ENCODE peak calls at places on chromosomes 4 and X, in seven cellular contexts. V is mesenchymal stem cell, W is IMR-90, E is H9, I is H1, S is trophoblast cell, C is mesendoderm. N is an unnamed sample.

GRCh38 chrX:3468031-3468430 is 121.6 kb upstream of the MXRA5 start:
- DNase-seq in E (no peak), C (peak), V (no peak), W (no peak), S (no peak), I (no peak), N (no peak)

GRCh38 chr4:89572224-89572858 is 264.6 kb downstream of the SNCA start:
- DNase-seq in E (no peak), V (peak), C (no peak), I (no peak), S (no peak), W (no peak), N (no peak)

GRCh38 chrX:103356023-103356798 is at the start of gene TCEAL9:
- DNase-seq in E (peak), I (no peak), V (peak), S (peak), C (peak), W (peak), N (no peak)

GRCh38 chrX:20477836-20478532 is 211.3 kb upstream of the RPS6KA3 start:
- DNase-seq in E (no peak), C (no peak), I (no peak), W (no peak), V (no peak), S (peak), N (no peak)

GRCh38 chrX:30693999-30694650 is 40.9 kb downstream of the GK start:
- DNase-seq in S (no peak), V (no peak), C (no peak), I (no peak), W (no peak), E (no peak), N (no peak)

GRCh38 chr4:116110713-116111112 is 974.7 kb downstream of the TRAM1L1 start:
- DNase-seq in C (no peak), I (no peak), V (no peak), W (no peak), E (no peak), S (no peak), N (no peak)

GRCh38 chr4:127828121-127828520 is 46.0 kb downstream of the HSPA4L start:
- DNase-seq in C (no peak), S (no peak), W (no peak), V (no peak), E (no peak), I (no peak), N (no peak)

GRCh38 chr4:82380344-82380743 is 6.6 kb upstream of the HNRNPD start:
- DNase-seq in I (no peak), S (no peak), W (no peak), V (no peak), C (no peak), E (no peak), N (no peak)

GRCh38 chr4:17468638-17469221 is 43.2 kb downstream of the QDPR start:
- DNase-seq in S (peak), V (peak), E (no peak), W (peak), I (no peak), C (peak), N (peak)

GRCh38 chrX:152601848-152602616 is 35.7 kb upstream of the GABRQ start:
- DNase-seq in W (no peak), C (peak), I (peak), S (no peak), E (peak), V (no peak), N (no peak)

GRCh38 chr4:76212851-76213414 is 691 bp downstream of the SCARB2 start:
- DNase-seq in I (no peak), S (peak), C (no peak), W (peak), E (no peak), V (peak), N (no peak)

GRCh38 chrX:1163231-1163630 is 49.2 kb downstream of the CRLF2 start:
- DNase-seq in C (no peak), V (no peak), W (no peak), E (no peak), I (peak), S (no peak), N (no peak)

GRCh38 chrX:100731441-100732281 is at the start of gene SYTL4:
- DNase-seq in I (peak), W (no peak), E (peak), V (no peak), S (no peak), C (peak), N (no peak)

GRCh38 chr4:124202106-124202505 is 510.4 kb downstream of the ANKRD50 start:
- DNase-seq in S (no peak), C (peak), V (peak), W (peak), E (no peak), I (no peak), N (no peak)

GRCh38 chr4:56976283-56976877 is 1.0 kb downstream of the NOA1 start:
- DNase-seq in W (no peak), E (no peak), V (peak), I (no peak), S (peak), C (no peak), N (no peak)

GRCh38 chr4:14871676-14872430 is 130.4 kb upstream of the CPEB2 start:
- DNase-seq in V (no peak), I (peak), C (peak), E (peak), S (peak), W (no peak), N (no peak)

GRCh38 chr4:124111922-124112321 is 600.6 kb downstream of the ANKRD50 start:
- DNase-seq in I (no peak), E (peak), S (peak), C (peak), W (peak), V (peak), N (peak)

GRCh38 chrX:65488496-65488895 is 46.1 kb downstream of the LAS1L start:
- DNase-seq in S (peak), W (peak), E (no peak), I (no peak), C (peak), V (peak), N (no peak)

GRCh38 chrX:41923925-41924693 is 755 bp upstream of the CASK start:
- DNase-seq in W (peak), I (no peak), V (peak), E (peak), C (peak), S (peak), N (no peak)

GRCh38 chr4:3009422-3009821 is 46.1 kb downstream of the GRK4 start:
- DNase-seq in C (peak), V (peak), E (peak), W (no peak), I (no peak), S (peak), N (peak)

GRCh38 chr4:102518703-102519131 is 17.6 kb downstream of the NFKB1 start:
- DNase-seq in I (no peak), C (no peak), V (no peak), E (no peak), S (no peak), W (no peak), N (no peak)

GRCh38 chr4:170990989-170991589 is 822.1 kb upstream of the GALNTL6 start:
- DNase-seq in V (peak), W (no peak), C (peak), S (peak), I (peak), E (peak), N (peak)

GRCh38 chrX:2252331-2253065 is 248.3 kb downstream of the DHRSX start:
- DNase-seq in I (no peak), C (no peak), E (no peak), S (no peak), V (no peak), W (no peak), N (no peak)

GRCh38 chr4:83025563-83025962 is 9.4 kb upstream of the COPS4 start:
- DNase-seq in E (no peak), S (no peak), V (no peak), I (no peak), W (no peak), C (no peak), N (no peak)

GRCh38 chr4:118345813-118346212 is 7.0 kb downstream of the PRSS12 start:
- DNase-seq in S (no peak), I (no peak), W (peak), E (no peak), C (peak), V (peak), N (no peak)

GRCh38 chr4:95432466-95432865 is 116.3 kb downstream of the UNC5C start:
- DNase-seq in C (no peak), W (no peak), E (no peak), I (no peak), V (no peak), S (no peak), N (no peak)

GRCh38 chrX:120111611-120112010 is 4.1 kb downstream of the RHOXF1 start:
- DNase-seq in S (no peak), E (no peak), V (no peak), I (no peak), W (no peak), C (no peak), N (no peak)
- H3K4ac ChIP-seq in S (no peak), E (no peak), V (no peak), I (no peak), W (no peak), C (no peak), N (no peak)

GRCh38 chrX:42951747-42952146 is 173.8 kb upstream of the PPP1R2C start:
- DNase-seq in C (no peak), V (no peak), S (no peak), W (no peak), I (no peak), E (no peak), N (no peak)
- H3K4ac ChIP-seq in C (no peak), V (no peak), S (no peak), W (no peak), I (no peak), E (no peak), N (no peak)

GRCh38 chr4:177204126-177204525 is 105.5 kb upstream of the NEIL3 start:
- DNase-seq in I (no peak), C (no peak), E (no peak), S (no peak), W (no peak), V (no peak), N (no peak)
- H3K4ac ChIP-seq in I (no peak), C (no peak), E (no peak), S (no peak), W (no peak), V (no peak), N (no peak)

DNA sequence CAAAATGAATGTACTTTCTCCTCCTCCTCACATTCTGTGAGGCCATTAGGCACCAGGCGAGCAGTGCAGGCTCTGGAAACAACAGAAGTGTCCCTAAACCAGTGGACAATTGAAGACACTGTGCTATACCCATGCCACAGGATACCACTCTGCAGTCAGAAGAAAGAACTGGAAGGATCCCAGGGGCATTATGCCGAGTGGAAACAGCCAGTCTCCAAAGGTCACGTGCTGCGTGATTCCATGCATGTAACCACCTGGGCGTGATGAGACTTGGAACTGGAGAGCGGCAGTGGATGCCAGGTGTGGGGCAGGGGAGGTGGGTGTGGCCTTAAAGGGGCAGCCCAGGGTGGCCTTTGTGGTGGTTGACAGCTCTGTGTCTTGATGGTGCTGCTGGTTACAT is 139.4 kb downstream of the EVC2 start:
- DNase-seq in V (no peak), E (no peak), I (no peak), S (no peak), C (no peak), W (no peak), N (no peak)
- H3K4ac ChIP-seq in V (no peak), E (no peak), I (no peak), S (no peak), C (no peak), W (no peak), N (no peak)

N was measured in neuronal stem cell.